ENCODE peak calls at places on chromosome 19, in ten cellular contexts. M is uterus, G is IMR-90, W is suprapubic skin, O is breast epithelium, V is A549, C is heart left ventricle, B is ovary, T is adrenal gland, K is tibial nerve. P is an unnamed sample. For H3K4me1, the result is how much of the 10 kb centered on the place peaks cover.

GRCh38 chr19:47658431-47659383 is 49.8 kb downstream of the BICRA start:
- DNase-seq in M (no peak), G (no peak), W (no peak), O (no peak), V (no peak), C (no peak), B (no peak), T (no peak), K (no peak), P (no peak)

GRCh38 chr19:32662186-32662585 is 12.8 kb downstream of the ANKRD27 start:
- DNase-seq in M (no peak), G (peak), W (no peak), O (no peak), V (no peak), C (no peak), B (no peak), T (peak), K (no peak), P (no peak)

GRCh38 chr19:15989889-15990288 is 41.1 kb downstream of the OR10H4 start:
- DNase-seq in M (no peak), G (no peak), W (no peak), O (no peak), V (no peak), C (no peak), B (no peak), T (no peak), K (no peak), P (no peak)

GRCh38 chr19:31039151-31039550 is 310.1 kb downstream of the TSHZ3 start:
- DNase-seq in M (no peak), G (no peak), W (no peak), O (no peak), V (no peak), C (no peak), B (no peak), T (no peak), K (no peak), P (no peak)

GRCh38 chr19:51695088-51695487 is 2.0 kb downstream of the SPACA6 start:
- DNase-seq in M (no peak), G (no peak), W (no peak), O (no peak), V (no peak), C (no peak), B (no peak), T (no peak), K (no peak), P (no peak)

GRCh38 chr19:23957660-23958281 is 43.1 kb downstream of the ZNF726 start:
- DNase-seq in M (no peak), G (peak), W (no peak), O (no peak), V (peak), C (no peak), B (no peak), T (no peak), K (no peak), P (no peak)

GRCh38 chr19:12047868-12048267 is 4.9 kb downstream of the ZNF878 start:
- DNase-seq in M (no peak), G (peak), W (no peak), O (no peak), V (no peak), C (no peak), B (no peak), T (no peak), K (no peak), P (no peak)

GRCh38 chr19:33797821-33798633 is 1.4 kb downstream of the KCTD15 start:
- DNase-seq in M (peak), G (peak), W (no peak), O (no peak), V (peak), C (peak), B (peak), T (no peak), K (no peak), P (no peak)

GRCh38 chr19:41616785-41617621 is 9.9 kb downstream of the CEACAM4 start:
- DNase-seq in M (no peak), G (peak), W (no peak), O (no peak), V (peak), C (no peak), B (no peak), T (no peak), K (no peak), P (no peak)

GRCh38 chr19:57099199-57099661 is 20.6 kb upstream of the USP29 start:
- DNase-seq in M (peak), G (peak), W (no peak), O (peak), V (peak), C (peak), B (peak), T (peak), K (no peak), P (no peak)

GRCh38 chr19:39737351-39737750 is 478 bp downstream of the CLC start:
- DNase-seq in M (no peak), G (no peak), W (no peak), O (no peak), V (no peak), C (no peak), B (no peak), T (no peak), K (no peak), P (no peak)

GRCh38 chr19:10286803-10287737 is at the start of gene ICAM4:
- DNase-seq in M (peak), G (peak), W (peak), O (no peak), V (no peak), C (peak), B (peak), T (peak), K (no peak), P (no peak)

GRCh38 chr19:41083516-41083915 is 4.7 kb upstream of the CYP2A13 start:
- DNase-seq in M (no peak), G (no peak), W (no peak), O (no peak), V (peak), C (no peak), B (no peak), T (no peak), K (no peak), P (no peak)

GRCh38 chr19:4373601-4374441 is 26.5 kb downstream of the SH3GL1 start:
- DNase-seq in M (no peak), G (peak), W (peak), O (no peak), V (no peak), C (peak), B (no peak), T (peak), K (no peak), P (peak)

GRCh38 chr19:1672038-1672768 is 19.8 kb upstream of the TCF3 start:
- DNase-seq in M (no peak), G (peak), W (peak), O (no peak), V (no peak), C (no peak), B (peak), T (no peak), K (no peak), P (no peak)
- H3K4me1 ChIP-seq in M (under half), G (under half), W (under half), O (under half), V (under half), C (under half), B (under half), T (under half), K (under half), P (under half)

GRCh38 chr19:45092747-45093678 is at the start of gene PPP1R37:
- DNase-seq in M (peak), G (peak), W (peak), O (peak), V (peak), C (peak), B (peak), T (peak), K (peak), P (peak)
- TF ChIP-seq POLR2A in M (no peak), G (peak), W (no peak), O (peak), V (peak), C (no peak), B (peak), T (peak), K (no peak), P (peak)

DNA sequence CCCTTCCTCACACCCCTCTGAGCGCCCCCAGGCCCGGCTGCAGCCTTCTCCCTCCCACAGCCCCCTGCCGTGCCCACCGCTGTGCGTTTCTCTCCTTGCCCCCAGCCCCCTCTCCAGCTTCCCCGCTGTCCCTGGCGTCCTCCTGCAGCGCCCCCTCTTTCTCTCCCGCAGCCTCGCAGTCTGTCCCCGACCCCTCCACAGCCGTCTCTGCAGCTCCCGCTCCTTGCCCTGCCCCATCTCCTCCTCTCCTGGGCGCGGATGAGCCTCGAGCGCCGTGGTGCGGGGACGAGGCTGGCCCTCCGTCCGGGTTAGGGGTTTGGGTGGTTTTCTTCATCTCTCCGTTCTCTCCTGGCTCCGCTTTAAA is 1.1 kb downstream of the KMT5C start:
- DNase-seq in M (no peak), G (no peak), W (no peak), O (no peak), V (no peak), C (no peak), B (no peak), T (no peak), K (no peak), P (no peak)
- TF ChIP-seq CTCF in M (no peak), G (peak), W (no peak), O (no peak), V (peak), C (no peak), B (no peak), T (no peak), K (no peak), P (no peak)

GRCh38 chr19:43762814-43763213 is 8.1 kb upstream of the SMG9 start:
- DNase-seq in M (no peak), G (no peak), W (no peak), O (no peak), V (no peak), C (no peak), B (no peak), T (no peak), K (no peak), P (no peak)
- H3K4me1 ChIP-seq in M (under half), G (under half), W (half or more), O (under half), V (half or more), C (half or more), B (under half), T (under half), K (under half), P (under half)

GRCh38 chr19:17778621-17779280 is 16.2 kb upstream of the B3GNT3 start:
- DNase-seq in M (no peak), G (no peak), W (no peak), O (no peak), V (no peak), C (no peak), B (no peak), T (no peak), K (no peak), P (no peak)
- TF ChIP-seq POLR2A in M (no peak), G (no peak), W (no peak), O (no peak), V (no peak), C (no peak), B (no peak), T (no peak), K (no peak), P (no peak)

DNA sequence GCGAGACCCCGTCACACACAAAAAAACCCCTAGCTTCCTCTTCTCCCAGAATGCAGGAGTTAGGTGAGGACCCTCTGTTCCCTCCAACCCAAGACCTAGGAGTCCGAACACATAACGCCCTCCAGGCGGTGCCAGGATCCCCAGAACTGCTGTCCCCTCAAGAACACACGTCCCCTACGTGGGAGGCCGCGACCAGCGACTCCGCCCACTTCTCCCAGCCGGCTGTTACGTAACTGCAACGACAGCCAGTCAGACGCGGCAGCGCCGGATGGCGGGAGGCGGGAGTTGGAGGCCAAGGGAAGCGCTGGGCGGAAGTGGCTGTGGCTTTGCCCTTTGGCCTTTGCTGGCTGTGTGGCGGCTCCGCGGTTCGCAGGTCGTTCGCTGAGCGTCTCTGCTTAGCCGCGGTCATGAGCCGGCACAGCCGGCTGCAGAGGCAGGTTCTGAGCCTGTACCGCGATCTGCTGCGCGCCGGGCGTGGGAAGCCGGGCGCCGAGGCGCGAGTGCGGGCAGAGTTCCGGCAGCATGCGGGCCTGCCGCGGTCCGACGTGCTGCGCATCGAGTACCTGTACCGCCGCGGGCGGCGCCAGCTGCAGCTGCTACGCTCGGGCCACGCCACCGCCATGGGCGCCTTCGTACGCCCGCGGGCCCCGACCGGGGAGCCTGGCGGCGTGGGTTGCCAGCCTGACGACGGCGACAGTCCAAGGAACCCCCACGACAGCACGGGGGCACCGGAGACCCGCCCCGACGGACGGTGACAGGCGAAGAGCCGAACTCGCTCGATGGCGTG is at the start of gene SDHAF1:
- DNase-seq in M (peak), G (peak), W (peak), O (peak), V (peak), C (peak), B (peak), T (peak), K (peak), P (peak)
- TF ChIP-seq CTCF in M (no peak), G (no peak), W (no peak), O (no peak), V (peak), C (peak), B (no peak), T (no peak), K (no peak), P (no peak)

GRCh38 chr19:3096902-3097326 is 2.8 kb downstream of the GNA11 start:
- DNase-seq in M (no peak), G (no peak), W (no peak), O (no peak), V (no peak), C (peak), B (peak), T (no peak), K (no peak), P (no peak)
- H3K4me1 ChIP-seq in M (under half), G (under half), W (half or more), O (under half), V (under half), C (half or more), B (under half), T (half or more), K (half or more), P (half or more)

DNA sequence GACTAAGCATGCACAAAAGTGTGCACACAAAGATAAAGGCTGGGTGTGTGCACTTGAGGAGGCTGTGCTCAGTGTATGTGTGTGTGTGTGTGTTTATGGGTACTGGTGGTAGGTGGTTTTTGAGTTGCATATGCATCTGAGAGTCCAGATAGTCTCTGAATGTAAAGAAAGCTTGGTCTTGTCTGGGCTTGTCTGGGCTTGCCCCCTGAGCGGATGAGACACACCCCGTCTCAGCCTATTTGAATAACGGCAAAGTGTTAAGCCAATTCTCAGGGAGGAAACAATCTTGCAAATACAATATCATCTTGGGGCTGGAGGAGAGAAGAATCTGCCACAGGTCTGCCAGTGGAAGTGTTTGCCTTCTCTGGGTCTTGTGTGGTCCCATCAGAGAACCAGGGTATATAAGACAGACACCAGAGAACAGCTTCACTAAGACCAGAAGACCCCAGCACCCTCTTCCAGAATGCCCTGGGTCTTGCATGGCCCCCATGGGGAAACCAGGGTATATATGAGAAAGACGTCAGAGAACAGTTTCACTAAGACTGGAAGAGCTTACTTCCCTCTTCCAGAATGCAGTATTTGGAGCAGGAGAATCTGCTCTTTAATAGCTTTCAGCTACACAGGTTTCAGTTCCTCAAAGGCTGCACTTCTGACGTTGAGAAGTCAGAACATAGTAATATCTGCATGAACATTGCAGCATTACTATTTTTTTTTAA is 13.4 kb downstream of the CD70 start:
- DNase-seq in M (no peak), G (no peak), W (no peak), O (no peak), V (peak), C (no peak), B (no peak), T (no peak), K (no peak), P (no peak)
- TF ChIP-seq POLR2A in M (no peak), G (no peak), W (no peak), O (no peak), V (no peak), C (no peak), B (no peak), T (no peak), K (no peak), P (no peak)

DNA sequence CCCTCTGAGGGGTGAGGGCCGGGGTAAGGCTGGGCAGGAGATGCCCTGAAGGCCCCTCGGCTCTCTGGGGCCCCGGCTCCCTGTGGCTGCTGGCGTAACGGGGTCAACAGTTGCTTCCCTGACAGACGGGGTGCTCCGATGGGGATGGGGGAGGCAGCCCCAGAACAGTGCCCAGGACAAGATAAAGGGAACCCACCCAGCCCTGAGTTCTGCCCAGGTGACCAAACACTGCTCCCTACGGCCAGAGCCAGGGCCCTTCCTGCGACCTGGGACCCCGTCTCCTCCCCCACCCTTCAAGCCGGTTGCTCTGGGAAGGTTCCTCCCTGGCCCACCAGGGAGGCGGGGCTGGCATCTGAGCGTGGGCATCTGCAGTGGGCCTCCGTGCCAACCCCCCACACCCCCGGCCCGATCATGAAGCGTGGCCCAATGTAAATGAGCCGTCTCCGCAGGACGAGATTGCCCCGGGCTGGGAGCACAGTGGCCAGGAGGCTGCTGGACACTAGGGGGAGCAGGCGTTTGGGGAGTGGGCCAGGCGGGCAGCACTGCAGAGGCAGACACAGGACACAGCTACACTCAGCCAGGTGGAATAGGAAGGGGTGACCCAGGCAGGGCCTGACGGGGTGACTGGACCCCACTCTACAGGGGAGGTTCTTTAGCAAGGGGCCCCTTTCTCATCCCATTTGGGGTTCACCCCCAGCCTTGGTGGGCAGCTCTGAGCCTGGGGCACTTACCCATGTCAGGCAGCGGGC is 1.1 kb upstream of the NKPD1 start:
- DNase-seq in M (no peak), G (peak), W (no peak), O (no peak), V (no peak), C (no peak), B (peak), T (no peak), K (no peak), P (peak)
- TF ChIP-seq CTCF in M (peak), G (peak), W (no peak), O (peak), V (peak), C (peak), B (no peak), T (peak), K (peak), P (peak)

P was measured in gastrocnemius medialis.